ENCODE peak calls at places on chromosomes 6 and 20, in nine cellular contexts. One of them, this sample, is unnamed.
A peak's percentile ranks its signal among the peaks of the same experiment; 100 is the strongest.

GRCh38 chr6:158015545-158015944 is 33.9 kb downstream of the SYNJ2 start:
- DNase-seq in left lung: no peak
- DNase-seq in cardiac muscle cell: no peak
- DNase-seq in IMR-90: no peak
- DNase-seq in AG04450: no peak
- DNase-seq in heart right ventricle: no peak
- DNase-seq in PC-3: no peak
- DNase-seq in SK-N-SH: no peak
- DNase-seq in body of pancreas: no peak
- DNase-seq in this sample: no peak

GRCh38 chr20:53224851-53225250 is 252.7 kb downstream of the TSHZ2 start:
- DNase-seq in IMR-90: peak; percentile 18
- DNase-seq in SK-N-SH: no peak
- DNase-seq in cardiac muscle cell: no peak
- DNase-seq in body of pancreas: no peak
- DNase-seq in PC-3: no peak
- DNase-seq in heart right ventricle: no peak
- DNase-seq in AG04450: no peak
- DNase-seq in left lung: no peak
- DNase-seq in this sample: no peak

GRCh38 chr20:49964964-49965780 is 17.6 kb upstream of the SNAI1 start:
- DNase-seq in cardiac muscle cell: peak; percentile 62
- DNase-seq in AG04450: no peak
- DNase-seq in PC-3: peak; percentile 69
- DNase-seq in SK-N-SH: peak; percentile 78
- DNase-seq in IMR-90: no peak
- DNase-seq in body of pancreas: no peak
- DNase-seq in heart right ventricle: no peak
- DNase-seq in left lung: no peak
- DNase-seq in this sample: no peak

GRCh38 chr6:3644613-3645012 is 106.9 kb downstream of the PXDC1 start:
- DNase-seq in cardiac muscle cell: no peak
- DNase-seq in AG04450: no peak
- DNase-seq in left lung: no peak
- DNase-seq in IMR-90: no peak
- DNase-seq in heart right ventricle: no peak
- DNase-seq in SK-N-SH: no peak
- DNase-seq in body of pancreas: no peak
- DNase-seq in PC-3: no peak
- DNase-seq in this sample: no peak

GRCh38 chr6:150599199-150600002 is at the start of gene PLEKHG1:
- DNase-seq in SK-N-SH: peak; percentile 59
- DNase-seq in body of pancreas: peak; percentile 63
- DNase-seq in IMR-90: no peak
- DNase-seq in AG04450: no peak
- DNase-seq in left lung: peak; percentile 95
- DNase-seq in cardiac muscle cell: peak; percentile 81
- DNase-seq in heart right ventricle: peak; percentile 82
- DNase-seq in PC-3: peak; percentile 62
- DNase-seq in this sample: peak; percentile 20

GRCh38 chr6:33372532-33373123 is 19.0 kb upstream of the KIFC1 start:
- DNase-seq in body of pancreas: no peak
- DNase-seq in PC-3: no peak
- DNase-seq in left lung: no peak
- DNase-seq in IMR-90: no peak
- DNase-seq in heart right ventricle: no peak
- DNase-seq in SK-N-SH: no peak
- DNase-seq in cardiac muscle cell: no peak
- DNase-seq in AG04450: no peak
- DNase-seq in this sample: no peak

GRCh38 chr20:18624948-18625347 is 37.1 kb downstream of the DTD1 start:
- DNase-seq in cardiac muscle cell: no peak
- DNase-seq in IMR-90: no peak
- DNase-seq in left lung: no peak
- DNase-seq in PC-3: no peak
- DNase-seq in SK-N-SH: no peak
- DNase-seq in heart right ventricle: no peak
- DNase-seq in AG04450: no peak
- DNase-seq in body of pancreas: no peak
- DNase-seq in this sample: no peak

GRCh38 chr6:20367716-20368485 is 33.8 kb upstream of the E2F3 start:
- DNase-seq in cardiac muscle cell: no peak
- DNase-seq in AG04450: no peak
- DNase-seq in SK-N-SH: no peak
- DNase-seq in body of pancreas: no peak
- DNase-seq in PC-3: no peak
- DNase-seq in left lung: no peak
- DNase-seq in IMR-90: peak; percentile 42
- DNase-seq in heart right ventricle: no peak
- DNase-seq in this sample: no peak

GRCh38 chr6:4316867-4317400 is 181.6 kb upstream of the ECI2 start:
- DNase-seq in AG04450: peak; percentile 23
- DNase-seq in heart right ventricle: peak; percentile 17
- DNase-seq in cardiac muscle cell: no peak
- DNase-seq in IMR-90: peak; percentile 90
- DNase-seq in SK-N-SH: no peak
- DNase-seq in PC-3: peak; percentile 83
- DNase-seq in body of pancreas: peak; percentile 52
- DNase-seq in left lung: no peak
- DNase-seq in this sample: peak; percentile 44

GRCh38 chr6:35490821-35491557 is 5.9 kb downstream of the TEAD3 start:
- DNase-seq in cardiac muscle cell: no peak
- DNase-seq in left lung: no peak
- DNase-seq in SK-N-SH: no peak
- DNase-seq in heart right ventricle: no peak
- DNase-seq in body of pancreas: no peak
- DNase-seq in IMR-90: no peak
- DNase-seq in AG04450: no peak
- DNase-seq in PC-3: no peak
- DNase-seq in this sample: no peak
- H3K4me3 ChIP-seq in cardiac muscle cell: peak overlapping the region; percentile 22
- H3K4me3 ChIP-seq in left lung: no peak overlapping the region
- H3K4me3 ChIP-seq in SK-N-SH: no peak overlapping the region
- H3K4me3 ChIP-seq in heart right ventricle: peak overlapping the region; percentile 42
- H3K4me3 ChIP-seq in body of pancreas: no peak overlapping the region
- H3K4me3 ChIP-seq in IMR-90: no peak overlapping the region
- H3K4me3 ChIP-seq in AG04450: no peak overlapping the region
- H3K4me3 ChIP-seq in PC-3: no peak overlapping the region
- H3K4me3 ChIP-seq in this sample: peak overlapping the region; percentile 41

GRCh38 chr6:167730441-167730840 is 96.3 kb upstream of the AFDN start:
- DNase-seq in PC-3: no peak
- DNase-seq in cardiac muscle cell: no peak
- DNase-seq in left lung: no peak
- DNase-seq in body of pancreas: no peak
- DNase-seq in SK-N-SH: no peak
- DNase-seq in IMR-90: no peak
- DNase-seq in heart right ventricle: no peak
- DNase-seq in AG04450: no peak
- DNase-seq in this sample: no peak

GRCh38 chr6:167733740-167734661 is 92.7 kb upstream of the AFDN start:
- DNase-seq in heart right ventricle: no peak
- DNase-seq in PC-3: no peak
- DNase-seq in SK-N-SH: no peak
- DNase-seq in body of pancreas: peak; percentile 47
- DNase-seq in AG04450: no peak
- DNase-seq in cardiac muscle cell: no peak
- DNase-seq in left lung: no peak
- DNase-seq in IMR-90: no peak
- DNase-seq in this sample: peak; percentile 32

GRCh38 chr6:167731216-167731615 is 95.5 kb upstream of the AFDN start:
- DNase-seq in IMR-90: no peak
- DNase-seq in body of pancreas: no peak
- DNase-seq in left lung: no peak
- DNase-seq in cardiac muscle cell: no peak
- DNase-seq in PC-3: no peak
- DNase-seq in SK-N-SH: no peak
- DNase-seq in AG04450: no peak
- DNase-seq in heart right ventricle: no peak
- DNase-seq in this sample: no peak

GRCh38 chr6:167734662-167735497 is 91.8 kb upstream of the AFDN start:
- DNase-seq in left lung: no peak
- DNase-seq in AG04450: no peak
- DNase-seq in cardiac muscle cell: no peak
- DNase-seq in heart right ventricle: no peak
- DNase-seq in body of pancreas: no peak
- DNase-seq in PC-3: no peak
- DNase-seq in SK-N-SH: no peak
- DNase-seq in IMR-90: no peak
- DNase-seq in this sample: no peak

GRCh38 chr6:167731731-167732422 is 94.8 kb upstream of the AFDN start:
- DNase-seq in cardiac muscle cell: no peak
- DNase-seq in AG04450: no peak
- DNase-seq in body of pancreas: no peak
- DNase-seq in heart right ventricle: no peak
- DNase-seq in IMR-90: no peak
- DNase-seq in PC-3: no peak
- DNase-seq in left lung: no peak
- DNase-seq in SK-N-SH: no peak
- DNase-seq in this sample: no peak
- TF ChIP-seq CTCF in cardiac muscle cell: no peak
- TF ChIP-seq CTCF in AG04450: no peak
- TF ChIP-seq CTCF in body of pancreas: no peak
- TF ChIP-seq CTCF in heart right ventricle: no peak
- TF ChIP-seq CTCF in IMR-90: no peak
- TF ChIP-seq CTCF in PC-3: no peak
- TF ChIP-seq CTCF in left lung: no peak
- TF ChIP-seq CTCF in SK-N-SH: no peak
- TF ChIP-seq CTCF in this sample: no peak

DNA sequence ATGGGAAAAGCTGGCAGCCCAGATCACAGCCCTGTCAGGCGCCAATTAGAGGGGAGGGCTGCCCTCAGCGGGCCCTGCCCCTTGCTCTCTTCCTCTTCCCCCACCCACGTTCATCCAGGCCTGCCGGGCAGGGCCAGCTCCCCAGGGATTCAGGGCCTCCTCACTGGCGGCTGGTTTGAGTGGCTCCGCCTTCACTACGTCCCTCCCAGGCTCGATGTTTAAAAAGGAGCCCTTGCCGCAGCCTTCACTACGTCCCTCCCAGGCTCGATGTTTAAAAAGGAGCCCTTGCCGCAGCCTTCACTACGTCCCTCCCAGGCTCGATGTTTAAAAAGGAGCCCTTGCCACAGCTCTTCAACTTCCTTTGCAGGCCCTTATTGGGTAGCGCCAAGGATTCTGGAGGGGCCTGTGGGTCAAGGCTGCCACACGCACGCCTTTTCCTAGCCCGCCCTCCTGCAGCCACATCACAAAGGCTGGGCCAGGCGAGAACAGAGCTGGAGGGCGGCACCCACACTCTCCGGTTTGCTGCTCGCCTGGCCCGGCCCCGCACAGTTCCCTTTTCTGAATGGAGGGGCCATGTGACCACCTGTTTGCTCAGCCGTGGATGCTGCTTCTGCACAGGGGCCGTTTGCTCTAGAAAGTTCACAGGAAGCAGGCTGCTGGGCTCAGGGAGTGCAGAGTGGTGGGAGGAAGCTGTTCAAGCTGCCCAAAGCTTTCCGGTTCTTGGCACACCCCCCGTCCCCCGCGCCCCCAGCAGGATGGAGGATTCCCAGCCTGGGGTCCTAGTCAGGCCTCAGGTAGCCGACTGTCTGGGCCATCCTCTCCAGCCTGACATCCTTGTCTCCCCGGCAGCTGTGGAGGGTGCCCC is 1.6 kb downstream of the SLC17A9 start:
- DNase-seq in PC-3: no peak
- DNase-seq in body of pancreas: no peak
- DNase-seq in left lung: peak; percentile 91
- DNase-seq in cardiac muscle cell: peak; percentile 70
- DNase-seq in AG04450: peak; percentile 18
- DNase-seq in heart right ventricle: peak; percentile 66
- DNase-seq in SK-N-SH: no peak
- DNase-seq in IMR-90: peak; percentile 54
- DNase-seq in this sample: peak; percentile 45
- H3K27ac ChIP-seq in PC-3: no peak overlapping the region
- H3K27ac ChIP-seq in body of pancreas: no peak overlapping the region
- H3K27ac ChIP-seq in left lung: peak overlapping the region; percentile 86
- H3K27ac ChIP-seq in cardiac muscle cell: peak overlapping the region; percentile 49
- H3K27ac ChIP-seq in AG04450: peak overlapping the region; percentile 86
- H3K27ac ChIP-seq in heart right ventricle: peak overlapping the region; percentile 83
- H3K27ac ChIP-seq in SK-N-SH: no peak overlapping the region
- H3K27ac ChIP-seq in IMR-90: peak overlapping the region; percentile 78
- H3K27ac ChIP-seq in this sample: peak overlapping the region; percentile 36

GRCh38 chr6:41813956-41814355 is 26.5 kb downstream of the TOMM6 start:
- DNase-seq in AG04450: no peak
- DNase-seq in SK-N-SH: no peak
- DNase-seq in left lung: no peak
- DNase-seq in cardiac muscle cell: no peak
- DNase-seq in IMR-90: no peak
- DNase-seq in body of pancreas: no peak
- DNase-seq in heart right ventricle: no peak
- DNase-seq in PC-3: no peak
- DNase-seq in this sample: no peak
- H3K4me3 ChIP-seq in AG04450: no peak overlapping the region
- H3K4me3 ChIP-seq in SK-N-SH: no peak overlapping the region
- H3K4me3 ChIP-seq in left lung: no peak overlapping the region
- H3K4me3 ChIP-seq in cardiac muscle cell: no peak overlapping the region
- H3K4me3 ChIP-seq in IMR-90: no peak overlapping the region
- H3K4me3 ChIP-seq in body of pancreas: no peak overlapping the region
- H3K4me3 ChIP-seq in heart right ventricle: no peak overlapping the region
- H3K4me3 ChIP-seq in PC-3: no peak overlapping the region
- H3K4me3 ChIP-seq in this sample: no peak overlapping the region

DNA sequence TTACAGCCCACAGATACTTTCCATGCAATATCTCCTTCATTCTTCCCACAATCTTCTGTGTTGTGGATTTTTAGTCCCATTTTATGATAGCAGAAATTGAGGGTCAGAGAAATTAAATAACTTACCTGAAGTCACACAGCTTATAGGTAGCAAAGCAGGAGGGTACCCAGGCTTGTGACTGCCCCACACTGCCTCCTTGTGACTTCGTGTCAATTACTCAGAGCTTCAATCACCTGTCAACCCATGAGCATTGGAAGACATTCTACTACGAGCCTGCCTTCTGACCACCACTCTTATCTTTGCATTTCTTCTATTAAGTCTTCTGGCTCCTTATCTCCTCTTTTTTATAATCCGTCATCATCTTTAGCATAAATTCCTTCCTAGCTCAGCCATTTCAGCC is 71.6 kb upstream of the NRSN1 start:
- DNase-seq in IMR-90: no peak
- DNase-seq in body of pancreas: no peak
- DNase-seq in AG04450: no peak
- DNase-seq in SK-N-SH: no peak
- DNase-seq in cardiac muscle cell: no peak
- DNase-seq in left lung: no peak
- DNase-seq in PC-3: no peak
- DNase-seq in heart right ventricle: no peak
- DNase-seq in this sample: no peak
- TF ChIP-seq CTCF in IMR-90: no peak
- TF ChIP-seq CTCF in body of pancreas: no peak
- TF ChIP-seq CTCF in AG04450: no peak
- TF ChIP-seq CTCF in SK-N-SH: no peak
- TF ChIP-seq CTCF in cardiac muscle cell: no peak
- TF ChIP-seq CTCF in left lung: no peak
- TF ChIP-seq CTCF in PC-3: peak; percentile 24
- TF ChIP-seq CTCF in heart right ventricle: no peak
- TF ChIP-seq CTCF in this sample: no peak

DNA sequence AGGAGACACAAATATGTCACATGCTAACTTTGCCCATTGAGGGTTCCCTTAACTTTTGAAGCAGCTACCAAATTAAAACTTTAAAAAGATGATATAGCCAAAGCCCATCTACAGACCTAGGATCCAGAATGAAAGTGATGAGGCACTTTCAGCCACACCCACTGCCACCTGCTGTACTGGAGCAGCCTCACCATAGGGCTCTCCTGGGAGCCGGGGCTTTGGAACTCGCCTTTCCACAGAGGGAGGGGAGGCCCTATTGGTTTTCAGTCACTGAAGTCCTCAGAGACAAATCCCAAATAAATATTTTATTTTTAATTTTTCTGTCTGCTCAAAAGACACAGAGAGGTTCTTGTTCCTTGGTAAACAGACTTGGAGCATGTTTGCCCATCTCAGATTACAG is 238.1 kb upstream of the TAB2 start:
- DNase-seq in cardiac muscle cell: no peak
- DNase-seq in IMR-90: no peak
- DNase-seq in AG04450: no peak
- DNase-seq in left lung: no peak
- DNase-seq in SK-N-SH: no peak
- DNase-seq in PC-3: peak; percentile 20
- DNase-seq in body of pancreas: no peak
- DNase-seq in heart right ventricle: no peak
- DNase-seq in this sample: no peak
- H3K27ac ChIP-seq in cardiac muscle cell: peak overlapping the region; percentile 44
- H3K27ac ChIP-seq in IMR-90: peak overlapping the region; percentile 35
- H3K27ac ChIP-seq in AG04450: peak overlapping the region; percentile 82
- H3K27ac ChIP-seq in left lung: no peak overlapping the region
- H3K27ac ChIP-seq in SK-N-SH: peak overlapping the region; percentile 60
- H3K27ac ChIP-seq in PC-3: no peak overlapping the region
- H3K27ac ChIP-seq in body of pancreas: no peak overlapping the region
- H3K27ac ChIP-seq in heart right ventricle: peak overlapping the region; percentile 61
- H3K27ac ChIP-seq in this sample: peak overlapping the region; percentile 29

This sample was measured in gastrocnemius medialis.